ENCODE peak calls at places on chromosomes 7 and 10, in six cellular contexts. H, L, D, N, W and B are unnamed samples.

GRCh38 chr7:128774029-128774689 is 1.4 kb downstream of the OPN1SW start:
- DNase-seq in L (no peak), H (no peak), N (no peak), D (no peak), W (no peak), B (no peak)

GRCh38 chr7:105388373-105389089 is at the start of gene SRPK2:
- DNase-seq in L (peak; percentile 75), N (peak; percentile 85), W (peak; percentile 73), H (peak; percentile 53), D (peak; percentile 75), B (peak; percentile 67)

GRCh38 chr7:130912910-130913720 is 179.1 kb upstream of the KLF14 start:
- DNase-seq in H (peak; percentile 98), W (peak; percentile 61), L (peak; percentile 95), N (peak; percentile 29), D (peak; percentile 89), B (peak; percentile 79)

GRCh38 chr7:139588632-139589031 is 65.1 kb downstream of the CLEC2L start:
- DNase-seq in L (no peak), W (peak; percentile 66), N (no peak), H (peak; percentile 65), D (no peak), B (no peak)

GRCh38 chr10:27383595-27384542 is 120.2 kb upstream of the RAB18 start:
- DNase-seq in W (no peak), H (no peak), L (no peak), N (no peak), D (no peak), B (no peak)

GRCh38 chr7:82572195-82572880 is 128.8 kb upstream of the CACNA2D1 start:
- DNase-seq in W (peak; percentile 84), N (peak; percentile 75), D (peak; percentile 86), H (peak; percentile 90), L (peak; percentile 83), B (peak; percentile 92)

GRCh38 chr7:17299477-17299991 is 1.1 kb downstream of the AHR start:
- DNase-seq in W (no peak), N (no peak), D (no peak), L (peak; percentile 34), H (peak; percentile 41), B (no peak)

GRCh38 chr10:116848912-116849270 is 408 bp upstream of the ENO4 start:
- DNase-seq in N (no peak), L (no peak), W (no peak), H (no peak), D (no peak), B (no peak)

GRCh38 chr7:2516194-2516555 is 3.4 kb upstream of the LFNG start:
- DNase-seq in D (no peak), N (no peak), H (no peak), L (no peak), W (no peak), B (no peak)

GRCh38 chr10:35885076-35885475 is 243.0 kb upstream of the FZD8 start:
- DNase-seq in L (no peak), D (no peak), N (no peak), H (no peak), W (no peak), B (no peak)

GRCh38 chr7:1710936-1711335 is 40.9 kb downstream of the ELFN1 start:
- DNase-seq in L (no peak), D (no peak), H (no peak), W (no peak), N (no peak), B (no peak)

GRCh38 chr7:104368006-104368405 is 39.6 kb downstream of the LHFPL3 start:
- DNase-seq in D (no peak), H (no peak), L (no peak), N (no peak), W (no peak), B (no peak)

GRCh38 chr10:27240212-27240890 is at the start of gene ACBD5:
- DNase-seq in W (peak; percentile 92), D (peak; percentile 97), H (peak; percentile 89), N (peak; percentile 90), L (peak; percentile 82), B (peak; percentile 97)

GRCh38 chr7:21305455-21306235 is 122.2 kb upstream of the SP4 start:
- DNase-seq in D (no peak), N (no peak), W (no peak), H (no peak), L (no peak), B (no peak)

GRCh38 chr7:21299766-21300165 is 128.1 kb upstream of the SP4 start:
- DNase-seq in L (no peak), W (no peak), H (no peak), N (no peak), D (no peak), B (no peak)

GRCh38 chr7:21304836-21305235 is 123.0 kb upstream of the SP4 start:
- DNase-seq in H (no peak), L (no peak), D (no peak), W (no peak), N (no peak), B (no peak)

GRCh38 chr7:21300692-21301091 is 127.2 kb upstream of the SP4 start:
- DNase-seq in D (no peak), H (no peak), W (no peak), N (no peak), L (no peak), B (no peak)
- TF ChIP-seq CTCF in D (no peak), H (peak; percentile 10), W (no peak), N (no peak), L (peak; percentile 25), B (no peak)

GRCh38 chr7:38368191-38368605 is 94.8 kb upstream of the TARP start:
- DNase-seq in N (peak; percentile 56), D (peak; percentile 68), H (peak; percentile 49), W (no peak), L (peak; percentile 78), B (peak; percentile 76)

GRCh38 chr7:38374507-38374906 is 101.1 kb upstream of the TARP start:
- DNase-seq in L (peak; percentile 24), N (no peak), H (peak; percentile 46), D (no peak), W (no peak), B (no peak)

GRCh38 chr7:38373155-38373554 is 99.7 kb upstream of the TARP start:
- DNase-seq in D (no peak), H (no peak), L (no peak), N (no peak), W (no peak), B (peak; percentile 34)

GRCh38 chr7:38367301-38367700 is 93.9 kb upstream of the TARP start:
- DNase-seq in W (no peak), D (no peak), L (peak; percentile 80), H (no peak), N (no peak), B (no peak)

DNA sequence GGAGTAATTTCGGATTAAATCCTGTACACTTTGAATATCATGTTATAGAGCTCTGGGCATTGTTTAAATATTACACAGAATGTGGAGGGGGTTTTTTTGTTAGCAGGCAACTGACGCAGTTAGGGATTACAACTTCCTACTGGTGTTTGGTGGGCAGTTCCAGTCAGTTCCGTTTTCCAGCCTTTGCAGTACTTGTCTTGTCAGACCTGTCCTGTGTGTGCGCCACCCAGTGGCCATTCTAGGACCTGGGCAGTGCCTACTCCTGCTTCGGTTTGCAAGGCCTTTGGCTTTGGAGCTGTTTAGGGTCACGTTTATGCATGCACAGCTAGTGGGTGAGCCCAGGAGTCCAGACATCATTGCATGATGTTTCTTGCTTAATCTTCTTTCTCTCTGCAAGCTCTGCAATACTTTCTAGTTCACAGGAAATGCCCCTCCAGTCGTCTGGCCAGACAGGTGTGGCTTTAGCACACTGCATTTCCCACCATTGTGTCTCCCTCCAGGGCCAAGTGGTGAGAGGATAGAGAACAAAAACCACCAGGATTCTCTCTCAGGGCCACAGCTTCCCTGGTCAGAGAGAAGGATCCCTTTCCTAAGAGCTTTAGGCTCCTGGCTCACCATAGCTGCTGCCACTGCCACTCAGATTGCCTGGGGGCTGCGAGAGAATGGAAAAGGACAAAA is 96.5 kb upstream of the TARP start:
- DNase-seq in D (peak; percentile 87), H (peak; percentile 84), L (peak; percentile 81), W (peak; percentile 60), N (peak; percentile 87), B (peak; percentile 86)
- H3K4me3 ChIP-seq in D (peak overlapping the region; percentile 16), H (peak overlapping the region; percentile 11), L (no peak overlapping the region), W (no peak overlapping the region), N (no peak overlapping the region), B (no peak overlapping the region)

GRCh38 chr7:100763556-100764140 is 30.3 kb downstream of the ZAN start:
- DNase-seq in W (no peak), D (no peak), N (no peak), H (no peak), L (no peak), B (no peak)
- H3K27ac ChIP-seq in W (no peak overlapping the region), D (no peak overlapping the region), N (no peak overlapping the region), H (no peak overlapping the region), L (no peak overlapping the region), B (no peak overlapping the region)

GRCh38 chr7:95476904-95477594 is 8.7 kb upstream of the ASB4 start:
- DNase-seq in N (no peak), D (peak; percentile 61), H (peak; percentile 83), W (peak; percentile 67), L (peak; percentile 67), B (peak; percentile 75)

GRCh38 chr7:95479992-95480624 is 5.6 kb upstream of the ASB4 start:
- DNase-seq in N (no peak), W (no peak), H (no peak), L (no peak), D (no peak), B (no peak)

GRCh38 chr7:95481768-95482167 is 4.0 kb upstream of the ASB4 start:
- DNase-seq in H (no peak), N (no peak), D (no peak), W (no peak), L (no peak), B (no peak)

GRCh38 chr7:95476072-95476845 is 9.5 kb upstream of the ASB4 start:
- DNase-seq in D (no peak), L (no peak), N (no peak), H (peak; percentile 6), W (no peak), B (no peak)

DNA sequence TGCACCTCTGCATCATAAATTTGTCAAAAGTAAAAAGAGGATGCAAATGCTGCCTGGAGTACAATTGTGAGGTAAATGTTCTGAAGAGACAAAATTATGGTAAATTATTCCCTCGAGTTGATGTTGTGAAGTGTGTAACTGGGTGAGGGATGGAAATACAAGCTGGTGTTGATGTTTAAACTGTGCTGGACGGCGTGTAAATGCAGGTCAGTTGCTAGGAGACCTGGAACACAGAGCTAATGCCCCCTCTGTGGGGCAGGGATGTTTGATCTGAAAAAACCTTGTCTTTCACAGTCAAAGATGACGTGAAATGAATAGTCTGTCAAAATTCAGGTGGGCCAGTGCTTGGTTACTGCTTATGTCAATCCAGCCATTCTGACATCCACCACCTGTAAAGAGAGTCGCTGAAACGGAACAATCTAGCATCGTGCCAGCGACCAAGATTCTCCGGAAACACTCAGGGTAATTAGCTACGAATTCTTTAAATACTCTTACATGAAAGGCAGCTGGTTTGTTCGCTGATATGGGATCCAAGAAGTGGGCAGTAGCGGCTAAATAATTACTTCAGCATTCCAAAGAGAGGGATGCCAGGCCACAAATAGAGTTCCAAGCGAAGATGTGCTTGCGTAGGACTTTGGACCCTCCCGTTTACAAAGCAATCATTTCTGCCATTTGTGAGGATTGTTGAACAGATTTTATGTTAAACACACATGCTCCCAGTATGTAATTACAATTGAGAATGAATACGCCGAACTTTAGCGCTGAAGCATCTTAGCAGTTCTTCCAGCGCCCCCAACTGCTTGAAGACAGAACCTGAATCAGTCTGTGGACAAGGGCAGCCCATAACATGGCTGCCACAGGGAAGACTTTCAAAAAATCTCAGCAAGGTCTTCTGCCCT is 7.4 kb upstream of the ASB4 start:
- DNase-seq in L (no peak), N (no peak), W (peak; percentile 21), D (no peak), H (peak; percentile 66), B (no peak)
- TF ChIP-seq CTCF in L (peak; percentile 7), N (peak; percentile 23), W (peak; percentile 35), D (no peak), H (peak; percentile 56), B (no peak)